ENCODE peak calls at places on chromosome 15, in seven cellular contexts. One of them, this sample, is unnamed.

GRCh38 chr15:60444289-60444912 is 34.5 kb downstream of the ICE2 start:
- DNase-seq in lung: no peak
- DNase-seq in HCT116: no peak
- DNase-seq in body of pancreas: no peak
- DNase-seq in ascending aorta: no peak
- DNase-seq in prostate gland: no peak
- DNase-seq in brain microvascular endothelial cell: peak; percentile 26
- DNase-seq in this sample: no peak

GRCh38 chr15:35308802-35309201 is 223.7 kb upstream of the NANOGP8 start:
- DNase-seq in lung: no peak
- DNase-seq in HCT116: no peak
- DNase-seq in body of pancreas: no peak
- DNase-seq in ascending aorta: peak; percentile 72
- DNase-seq in prostate gland: peak; percentile 56
- DNase-seq in brain microvascular endothelial cell: peak; percentile 90
- DNase-seq in this sample: no peak

GRCh38 chr15:99345832-99346462 is 94.7 kb downstream of the LRRC28 start:
- DNase-seq in lung: no peak
- DNase-seq in HCT116: no peak
- DNase-seq in body of pancreas: no peak
- DNase-seq in ascending aorta: no peak
- DNase-seq in prostate gland: no peak
- DNase-seq in brain microvascular endothelial cell: no peak
- DNase-seq in this sample: no peak

GRCh38 chr15:51104512-51104911 is 9.8 kb upstream of the TNFAIP8L3 start:
- DNase-seq in lung: peak; percentile 47
- DNase-seq in HCT116: no peak
- DNase-seq in body of pancreas: peak; percentile 19
- DNase-seq in ascending aorta: peak; percentile 92
- DNase-seq in prostate gland: no peak
- DNase-seq in brain microvascular endothelial cell: no peak
- DNase-seq in this sample: no peak

GRCh38 chr15:95439812-95440380 is 890.6 kb upstream of the NR2F2 start:
- DNase-seq in lung: no peak
- DNase-seq in HCT116: no peak
- DNase-seq in body of pancreas: no peak
- DNase-seq in ascending aorta: no peak
- DNase-seq in prostate gland: no peak
- DNase-seq in brain microvascular endothelial cell: no peak
- DNase-seq in this sample: no peak

GRCh38 chr15:33242669-33243191 is 48.2 kb upstream of the FMN1 start:
- DNase-seq in lung: no peak
- DNase-seq in HCT116: no peak
- DNase-seq in body of pancreas: no peak
- DNase-seq in ascending aorta: no peak
- DNase-seq in prostate gland: no peak
- DNase-seq in brain microvascular endothelial cell: peak; percentile 62
- DNase-seq in this sample: peak; percentile 73

GRCh38 chr15:24760066-24760465 is 84.5 kb downstream of the NPAP1 start:
- DNase-seq in lung: no peak
- DNase-seq in HCT116: no peak
- DNase-seq in body of pancreas: no peak
- DNase-seq in ascending aorta: no peak
- DNase-seq in prostate gland: no peak
- DNase-seq in brain microvascular endothelial cell: no peak
- DNase-seq in this sample: no peak

GRCh38 chr15:96336045-96336642 is 5.6 kb downstream of the NR2F2 start:
- DNase-seq in lung: no peak
- DNase-seq in HCT116: no peak
- DNase-seq in body of pancreas: no peak
- DNase-seq in ascending aorta: no peak
- DNase-seq in prostate gland: peak; percentile 54
- DNase-seq in brain microvascular endothelial cell: peak; percentile 1
- DNase-seq in this sample: no peak

GRCh38 chr15:73601449-73602425 is 31.5 kb downstream of the NPTN start:
- DNase-seq in lung: peak; percentile 36
- DNase-seq in HCT116: no peak
- DNase-seq in body of pancreas: peak; percentile 45
- DNase-seq in ascending aorta: no peak
- DNase-seq in prostate gland: peak; percentile 58
- DNase-seq in brain microvascular endothelial cell: peak; percentile 37
- DNase-seq in this sample: no peak

GRCh38 chr15:59741274-59741906 is 52.3 kb upstream of the BNIP2 start:
- DNase-seq in lung: no peak
- DNase-seq in HCT116: peak; percentile 15
- DNase-seq in body of pancreas: no peak
- DNase-seq in ascending aorta: no peak
- DNase-seq in prostate gland: peak; percentile 4
- DNase-seq in brain microvascular endothelial cell: peak; percentile 4
- DNase-seq in this sample: no peak

GRCh38 chr15:73957276-73957675 is 31.0 kb downstream of the LOXL1 start:
- DNase-seq in lung: no peak
- DNase-seq in HCT116: no peak
- DNase-seq in body of pancreas: no peak
- DNase-seq in ascending aorta: peak; percentile 60
- DNase-seq in prostate gland: no peak
- DNase-seq in brain microvascular endothelial cell: no peak
- DNase-seq in this sample: no peak

GRCh38 chr15:29457729-29458128 is 188.1 kb upstream of the NSMCE3 start:
- DNase-seq in lung: no peak
- DNase-seq in HCT116: no peak
- DNase-seq in body of pancreas: no peak
- DNase-seq in ascending aorta: peak; percentile 39
- DNase-seq in prostate gland: no peak
- DNase-seq in brain microvascular endothelial cell: no peak
- DNase-seq in this sample: no peak

GRCh38 chr15:70486451-70487379 is 276.6 kb downstream of the UACA start:
- DNase-seq in lung: no peak
- DNase-seq in HCT116: no peak
- DNase-seq in body of pancreas: no peak
- DNase-seq in ascending aorta: peak; percentile 76
- DNase-seq in prostate gland: no peak
- DNase-seq in brain microvascular endothelial cell: peak; percentile 79
- DNase-seq in this sample: no peak

GRCh38 chr15:78937132-78937739 is 7.6 kb downstream of the CTSH start:
- DNase-seq in lung: no peak
- DNase-seq in HCT116: no peak
- DNase-seq in body of pancreas: no peak
- DNase-seq in ascending aorta: no peak
- DNase-seq in prostate gland: no peak
- DNase-seq in brain microvascular endothelial cell: no peak
- DNase-seq in this sample: no peak

GRCh38 chr15:94322141-94322540 is 90.8 kb downstream of the MCTP2 start:
- DNase-seq in lung: no peak
- DNase-seq in HCT116: no peak
- DNase-seq in body of pancreas: no peak
- DNase-seq in ascending aorta: no peak
- DNase-seq in prostate gland: no peak
- DNase-seq in brain microvascular endothelial cell: no peak
- DNase-seq in this sample: no peak

GRCh38 chr15:69794643-69795461 is 302.9 kb downstream of the TLE3 start:
- DNase-seq in lung: peak; percentile 67
- DNase-seq in HCT116: peak; percentile 4
- DNase-seq in body of pancreas: peak; percentile 50
- DNase-seq in ascending aorta: peak; percentile 86
- DNase-seq in prostate gland: no peak
- DNase-seq in brain microvascular endothelial cell: peak; percentile 39
- DNase-seq in this sample: peak; percentile 26

GRCh38 chr15:72342385-72342784 is 22.4 kb upstream of the CELF6 start:
- DNase-seq in lung: no peak
- DNase-seq in HCT116: peak; percentile 7
- DNase-seq in body of pancreas: no peak
- DNase-seq in ascending aorta: no peak
- DNase-seq in prostate gland: no peak
- DNase-seq in brain microvascular endothelial cell: peak; percentile 16
- DNase-seq in this sample: no peak

GRCh38 chr15:85494035-85494793 is 113.8 kb downstream of the AKAP13 start:
- DNase-seq in lung: no peak
- DNase-seq in HCT116: peak; percentile 93
- DNase-seq in body of pancreas: no peak
- DNase-seq in ascending aorta: no peak
- DNase-seq in prostate gland: no peak
- DNase-seq in brain microvascular endothelial cell: peak; percentile 91
- DNase-seq in this sample: peak; percentile 95

GRCh38 chr15:38823272-38823671 is 258.7 kb upstream of the RASGRP1 start:
- DNase-seq in lung: no peak
- DNase-seq in HCT116: no peak
- DNase-seq in body of pancreas: no peak
- DNase-seq in ascending aorta: no peak
- DNase-seq in prostate gland: no peak
- DNase-seq in brain microvascular endothelial cell: peak; percentile 18
- DNase-seq in this sample: no peak

GRCh38 chr15:38714309-38715072 is 149.9 kb upstream of the RASGRP1 start:
- DNase-seq in lung: no peak
- DNase-seq in HCT116: no peak
- DNase-seq in body of pancreas: no peak
- DNase-seq in ascending aorta: no peak
- DNase-seq in prostate gland: no peak
- DNase-seq in brain microvascular endothelial cell: peak; percentile 92
- DNase-seq in this sample: peak; percentile 79

GRCh38 chr15:79595995-79596622 is 164.0 kb downstream of the MINAR1 start:
- DNase-seq in lung: peak; percentile 54
- DNase-seq in HCT116: peak; percentile 95
- DNase-seq in body of pancreas: peak; percentile 54
- DNase-seq in ascending aorta: no peak
- DNase-seq in prostate gland: peak; percentile 22
- DNase-seq in brain microvascular endothelial cell: peak; percentile 16
- DNase-seq in this sample: peak; percentile 32

GRCh38 chr15:78943692-78944091 is 1.2 kb downstream of the CTSH start:
- DNase-seq in lung: no peak
- DNase-seq in HCT116: no peak
- DNase-seq in body of pancreas: no peak
- DNase-seq in ascending aorta: no peak
- DNase-seq in prostate gland: no peak
- DNase-seq in brain microvascular endothelial cell: no peak
- DNase-seq in this sample: no peak

GRCh38 chr15:101444015-101444414 is 45.5 kb downstream of the PCSK6 start:
- DNase-seq in lung: no peak
- DNase-seq in HCT116: no peak
- DNase-seq in body of pancreas: no peak
- DNase-seq in ascending aorta: no peak
- DNase-seq in prostate gland: no peak
- DNase-seq in brain microvascular endothelial cell: no peak
- DNase-seq in this sample: no peak

GRCh38 chr15:88636039-88636438 is 2.8 kb upstream of the ISG20 start:
- DNase-seq in lung: peak; percentile 38
- DNase-seq in HCT116: peak; percentile 69
- DNase-seq in body of pancreas: peak; percentile 86
- DNase-seq in ascending aorta: no peak
- DNase-seq in prostate gland: peak; percentile 58
- DNase-seq in brain microvascular endothelial cell: no peak
- DNase-seq in this sample: no peak

GRCh38 chr15:51759557-51760070 is 8.2 kb downstream of the TMOD2 start:
- DNase-seq in lung: peak; percentile 77
- DNase-seq in HCT116: no peak
- DNase-seq in body of pancreas: no peak
- DNase-seq in ascending aorta: no peak
- DNase-seq in prostate gland: no peak
- DNase-seq in brain microvascular endothelial cell: peak; percentile 91
- DNase-seq in this sample: no peak

DNA sequence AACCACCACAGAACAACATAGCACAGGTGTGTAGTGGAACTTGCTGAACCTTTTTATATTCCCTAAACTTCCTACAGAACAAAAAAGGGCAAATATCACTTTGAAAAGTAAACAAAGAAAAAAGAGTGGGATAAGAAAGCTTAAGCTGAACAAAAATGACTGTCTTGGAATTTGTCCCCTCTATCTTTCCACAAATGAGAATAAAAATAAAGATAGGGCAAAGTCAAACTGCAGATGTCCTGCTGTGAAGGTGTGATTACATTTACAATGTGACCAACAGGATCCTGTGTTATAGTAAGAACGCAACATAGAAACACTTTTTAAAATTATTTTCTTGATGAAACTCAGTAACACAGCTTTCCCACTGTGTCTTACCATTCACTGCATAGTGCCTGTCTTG is 67.6 kb downstream of the DENND4A start:
- DNase-seq in lung: no peak
- DNase-seq in HCT116: no peak
- DNase-seq in body of pancreas: no peak
- DNase-seq in ascending aorta: no peak
- DNase-seq in prostate gland: no peak
- DNase-seq in brain microvascular endothelial cell: no peak
- DNase-seq in this sample: no peak
- TF ChIP-seq CTCF in lung: no peak
- TF ChIP-seq CTCF in HCT116: no peak
- TF ChIP-seq CTCF in body of pancreas: no peak
- TF ChIP-seq CTCF in ascending aorta: no peak
- TF ChIP-seq CTCF in prostate gland: no peak
- TF ChIP-seq CTCF in brain microvascular endothelial cell: no peak
- TF ChIP-seq CTCF in this sample: no peak

DNA sequence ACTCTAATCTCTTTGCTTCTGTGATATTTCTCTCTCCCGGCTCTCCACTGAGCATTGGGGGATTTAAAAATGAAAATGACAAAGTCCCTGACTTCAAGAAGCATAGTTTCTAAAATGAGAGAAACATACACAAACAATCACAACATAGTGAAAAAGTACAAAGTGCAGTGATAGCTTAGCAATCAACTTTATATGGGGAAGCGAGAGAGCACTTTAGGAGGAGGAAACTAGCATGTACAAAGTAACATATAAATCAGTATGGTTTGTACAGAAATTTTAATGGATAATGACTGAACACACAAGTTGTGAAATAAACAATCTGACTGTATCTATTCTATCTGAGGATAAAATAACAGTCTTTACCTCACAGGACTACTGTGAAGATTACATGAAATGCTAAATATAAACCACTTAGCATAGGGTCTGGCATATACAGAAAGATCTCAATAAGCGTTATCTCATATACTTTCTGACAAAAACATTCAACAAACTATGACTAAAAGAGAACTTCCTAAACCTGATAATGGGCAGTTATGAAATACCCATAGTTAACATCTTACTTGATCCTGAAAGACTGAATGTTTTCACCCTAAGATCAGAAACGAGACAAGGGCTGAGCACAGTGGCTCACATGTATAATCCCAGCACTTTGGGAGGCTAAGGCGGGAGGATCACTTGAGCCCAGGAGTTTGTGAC is 61.2 kb downstream of the PEAK1 start:
- DNase-seq in lung: no peak
- DNase-seq in HCT116: no peak
- DNase-seq in body of pancreas: no peak
- DNase-seq in ascending aorta: no peak
- DNase-seq in prostate gland: no peak
- DNase-seq in brain microvascular endothelial cell: no peak
- DNase-seq in this sample: no peak
- H3K4me3 ChIP-seq in lung: no peak overlapping the region
- H3K4me3 ChIP-seq in HCT116: no peak overlapping the region
- H3K4me3 ChIP-seq in body of pancreas: no peak overlapping the region
- H3K4me3 ChIP-seq in ascending aorta: no peak overlapping the region
- H3K4me3 ChIP-seq in prostate gland: no peak overlapping the region
- H3K4me3 ChIP-seq in brain microvascular endothelial cell: no peak overlapping the region
- H3K4me3 ChIP-seq in this sample: no peak overlapping the region

GRCh38 chr15:30929982-30930381 is 26.3 kb downstream of the FAN1 start:
- DNase-seq in lung: no peak
- DNase-seq in HCT116: no peak
- DNase-seq in body of pancreas: no peak
- DNase-seq in ascending aorta: no peak
- DNase-seq in prostate gland: no peak
- DNase-seq in brain microvascular endothelial cell: no peak
- DNase-seq in this sample: no peak
- H3K36me3 ChIP-seq in lung: peaks cover 19% of the 10 kb centered on the region
- H3K36me3 ChIP-seq in HCT116: peaks cover 20% of the 10 kb centered on the region
- H3K36me3 ChIP-seq in body of pancreas: peaks cover 2% of the 10 kb centered on the region
- H3K36me3 ChIP-seq in ascending aorta: peaks cover 66% of the 10 kb centered on the region
- H3K36me3 ChIP-seq in prostate gland: peaks cover 7% of the 10 kb centered on the region
- H3K36me3 ChIP-seq in brain microvascular endothelial cell: peaks cover 32% of the 10 kb centered on the region
- H3K36me3 ChIP-seq in this sample: peaks cover 7% of the 10 kb centered on the region

GRCh38 chr15:75921732-75922703 is 18.3 kb downstream of the FBXO22 start:
- DNase-seq in lung: peak; percentile 41
- DNase-seq in HCT116: peak; percentile 48
- DNase-seq in body of pancreas: peak; percentile 24
- DNase-seq in ascending aorta: peak; percentile 64
- DNase-seq in prostate gland: no peak
- DNase-seq in brain microvascular endothelial cell: peak; percentile 80
- DNase-seq in this sample: no peak
- TF ChIP-seq CTCF in lung: no peak
- TF ChIP-seq CTCF in HCT116: peak; percentile 68
- TF ChIP-seq CTCF in body of pancreas: peak; percentile 32
- TF ChIP-seq CTCF in ascending aorta: no peak
- TF ChIP-seq CTCF in prostate gland: peak; percentile 25
- TF ChIP-seq CTCF in brain microvascular endothelial cell: peak; percentile 62
- TF ChIP-seq CTCF in this sample: peak; percentile 38

This sample was measured in kidney epithelial cell.